ENCODE peak calls at places on chromosomes 1 and 21, in six cellular contexts. M is left cardiac atrium; R is omental fat pad; F is A549; U is naive thymus-derived CD8-positive, alpha-beta T cell; P is left lung. G is an unnamed sample.

GRCh38 chr1:197144570-197145325 is 1.7 kb downstream of the ASPM start:
- ATAC-seq in M (no peak), R (no peak), U (no peak), P (no peak), F (no peak), G (peak)

GRCh38 chr1:212255705-212256307 is 29.4 kb upstream of the PPP2R5A start:
- ATAC-seq in U (peak), M (peak), R (no peak), F (peak), P (peak), G (no peak)

GRCh38 chr1:81345110-81345509 is 455.6 kb upstream of the ADGRL2 start:
- ATAC-seq in M (peak), R (no peak), U (no peak), F (no peak), P (no peak), G (no peak)

GRCh38 chr1:223853275-223853674 is 7.5 kb upstream of the TP53BP2 start:
- ATAC-seq in R (no peak), M (no peak), U (no peak), F (no peak), P (no peak), G (no peak)

GRCh38 chr1:230282157-230282556 is 144.0 kb downstream of the PGBD5 start:
- ATAC-seq in R (no peak), P (no peak), F (no peak), M (no peak), U (no peak), G (no peak)

GRCh38 chr1:30757196-30757949 is at the start of gene LAPTM5:
- ATAC-seq in U (peak), P (peak), F (no peak), M (peak), R (peak), G (no peak)

GRCh38 chr1:86429122-86429725 is 5.3 kb downstream of the CLCA2 start:
- ATAC-seq in P (peak), U (no peak), M (no peak), F (no peak), R (peak), G (no peak)

GRCh38 chr1:21622466-21623315 is 46.5 kb downstream of the RAP1GAP start:
- ATAC-seq in F (peak), P (peak), U (peak), R (peak), M (peak), G (no peak)

GRCh38 chr1:219123041-219123440 is 50.6 kb upstream of the LYPLAL1 start:
- ATAC-seq in P (no peak), U (no peak), M (peak), R (peak), F (no peak), G (no peak)

GRCh38 chr1:54273837-54274192 is 73.8 kb downstream of the MRPL37 start:
- ATAC-seq in U (no peak), P (peak), F (no peak), R (peak), M (peak), G (no peak)

GRCh38 chr1:84698151-84698651 is 7.9 kb upstream of the SSX2IP start:
- ATAC-seq in U (no peak), F (peak), P (peak), M (no peak), R (peak), G (peak)

GRCh38 chr1:77322061-77322900 is 40.5 kb downstream of the AK5 start:
- ATAC-seq in P (no peak), U (no peak), R (peak), F (peak), M (no peak), G (peak)

GRCh38 chr1:94925561-94926364 is 1.1 kb downstream of the CNN3 start:
- ATAC-seq in U (no peak), R (peak), M (peak), P (peak), F (peak), G (peak)

GRCh38 chr1:220914283-220915116 is 35.3 kb downstream of the HLX start:
- ATAC-seq in M (no peak), U (no peak), R (no peak), P (peak), F (no peak), G (no peak)

GRCh38 chr1:77007675-77008074 is 140.4 kb downstream of the ST6GALNAC5 start:
- ATAC-seq in P (no peak), R (no peak), U (no peak), F (no peak), M (no peak), G (no peak)

GRCh38 chr1:10980094-10980577 is 32.3 kb upstream of the TARDBP start:
- ATAC-seq in U (no peak), P (peak), F (peak), R (peak), M (peak), G (peak)

GRCh38 chr1:168722964-168723363 is 6.0 kb downstream of the DPT start:
- ATAC-seq in R (no peak), M (peak), U (no peak), P (no peak), F (no peak), G (no peak)

GRCh38 chr1:23567629-23567995 is 8.3 kb upstream of the ID3 start:
- ATAC-seq in M (no peak), F (no peak), P (no peak), R (no peak), U (peak), G (no peak)

GRCh38 chr1:213123532-213123931 is 72.5 kb downstream of the RPS6KC1 start:
- ATAC-seq in P (peak), R (no peak), U (no peak), F (peak), M (no peak), G (peak)

GRCh38 chr1:19640363-19641316 is 3.5 kb upstream of the NBL1 start:
- ATAC-seq in M (no peak), R (no peak), P (no peak), F (peak), U (no peak), G (peak)

GRCh38 chr21:45590726-45591618 is 48.7 kb upstream of the SLC19A1 start:
- ATAC-seq in M (peak), R (peak), F (peak), U (peak), P (peak), G (peak)

GRCh38 chr1:154943649-154944421 is 7.3 kb upstream of the PMVK start:
- ATAC-seq in U (no peak), R (no peak), M (peak), P (peak), F (peak), G (peak)

GRCh38 chr1:222622765-222623164 is 4.9 kb downstream of the MIA3 start:
- ATAC-seq in M (no peak), U (no peak), P (no peak), F (no peak), R (no peak), G (no peak)

GRCh38 chr1:219963432-219963831 is 35.1 kb upstream of the SLC30A10 start:
- ATAC-seq in U (no peak), P (peak), F (no peak), M (no peak), R (no peak), G (no peak)

GRCh38 chr21:37587203-37587602 is 220.6 kb downstream of the DYRK1A start:
- ATAC-seq in P (no peak), M (no peak), R (no peak), F (no peak), U (no peak), G (no peak)

GRCh38 chr1:108557311-108557710 is 2.6 kb upstream of the EEIG2 start:
- ATAC-seq in M (no peak), P (no peak), F (no peak), U (no peak), R (no peak), G (no peak)

GRCh38 chr1:222657899-222658298 is 40.0 kb downstream of the MIA3 start:
- ATAC-seq in U (no peak), M (no peak), P (no peak), F (no peak), R (no peak), G (no peak)

GRCh38 chr1:89615676-89616598 is 17.0 kb upstream of the LRRC8C start:
- ATAC-seq in P (peak), F (peak), U (no peak), M (peak), R (no peak), G (peak)

GRCh38 chr1:191629836-191630235 is 528.4 kb upstream of the RGS18 start:
- ATAC-seq in P (no peak), M (no peak), U (no peak), R (no peak), F (no peak), G (no peak)

GRCh38 chr1:118210723-118211110 is 25.7 kb upstream of the SPAG17 start:
- ATAC-seq in M (no peak), R (no peak), P (no peak), U (no peak), F (no peak), G (no peak)

GRCh38 chr21:34992736-34993135 is 56.4 kb downstream of the RUNX1 start:
- ATAC-seq in M (no peak), R (peak), F (no peak), P (peak), U (no peak), G (no peak)

GRCh38 chr1:235834620-235835019 is 32.1 kb downstream of the LYST start:
- ATAC-seq in M (no peak), R (no peak), F (no peak), U (no peak), P (no peak), G (no peak)

G was measured in SK-N-SH treated with all-trans-retinoic acid at 6 μM for 48 hours.